ENCODE peak calls at places on chromosomes 1 and 21, in six cellular contexts. G is A549, N is IMR-90, X is K562, L is GM12878, H is HepG2. T is an unnamed sample.

GRCh38 chr1:23793018-23793781 is 2.3 kb downstream of the LYPLA2 start:
- DNase-seq in G (peak; percentile 35), N (no peak), X (peak; percentile 77), L (no peak), H (no peak), T (no peak)

GRCh38 chr1:200305806-200306205 is 104.0 kb downstream of the ZNF281 start:
- DNase-seq in G (no peak), N (no peak), X (no peak), L (peak; percentile 48), H (no peak), T (no peak)

GRCh38 chr1:234965128-234965527 is 163.5 kb downstream of the TOMM20 start:
- DNase-seq in G (no peak), N (no peak), X (no peak), L (no peak), H (no peak), T (no peak)

GRCh38 chr1:57007472-57007871 is 41.7 kb upstream of the C8B start:
- DNase-seq in G (no peak), N (no peak), X (no peak), L (no peak), H (no peak), T (no peak)

GRCh38 chr1:156746716-156747631 is 4.5 kb downstream of the HDGF start:
- DNase-seq in G (peak; percentile 95), N (peak; percentile 90), X (peak; percentile 85), L (no peak), H (peak; percentile 90), T (peak; percentile 72)

GRCh38 chr1:43512681-43513080 is 18.0 kb upstream of the PTPRF start:
- DNase-seq in G (no peak), N (no peak), X (no peak), L (no peak), H (no peak), T (no peak)

GRCh38 chr1:169483500-169483966 is 2.2 kb downstream of the SLC19A2 start:
- DNase-seq in G (no peak), N (peak; percentile 79), X (peak; percentile 29), L (no peak), H (peak; percentile 72), T (peak; percentile 67)

GRCh38 chr21:34513109-34513675 is 1.2 kb upstream of the KCNE1 start:
- DNase-seq in G (no peak), N (no peak), X (no peak), L (no peak), H (no peak), T (no peak)

GRCh38 chr1:235945775-235946565 is 79.3 kb upstream of the LYST start:
- DNase-seq in G (no peak), N (no peak), X (no peak), L (peak; percentile 45), H (peak; percentile 79), T (no peak)

GRCh38 chr21:43362306-43362927 is 64.5 kb downstream of the SIK1 start:
- DNase-seq in G (no peak), N (peak; percentile 86), X (no peak), L (no peak), H (no peak), T (no peak)

GRCh38 chr21:19565587-19565986 is 1162.0 kb upstream of the TMPRSS15 start:
- DNase-seq in G (no peak), N (no peak), X (no peak), L (no peak), H (no peak), T (no peak)

GRCh38 chr1:225427249-225428065 is at the start of gene LBR:
- DNase-seq in G (no peak), N (peak; percentile 16), X (no peak), L (no peak), H (no peak), T (no peak)

GRCh38 chr21:44616591-44616926 is 4.7 kb downstream of the KRTAP10-8 start:
- DNase-seq in G (no peak), N (no peak), X (no peak), L (no peak), H (no peak), T (no peak)

GRCh38 chr21:38267991-38268858 is 11.4 kb downstream of the KCNJ15 start:
- DNase-seq in G (no peak), N (no peak), X (no peak), L (peak; percentile 68), H (no peak), T (no peak)

GRCh38 chr1:227356582-227357228 is 38.4 kb upstream of the CDC42BPA start:
- DNase-seq in G (peak; percentile 61), N (no peak), X (peak; percentile 29), L (no peak), H (peak; percentile 33), T (no peak)

GRCh38 chr1:15174615-15174983 is 21.1 kb downstream of the TMEM51 start:
- DNase-seq in G (no peak), N (no peak), X (no peak), L (no peak), H (no peak), T (no peak)

GRCh38 chr1:113396585-113396984 is 6.3 kb downstream of the MAGI3 start:
- DNase-seq in G (peak; percentile 70), N (peak; percentile 78), X (no peak), L (no peak), H (no peak), T (no peak)

GRCh38 chr1:41045740-41046139 is 24.2 kb upstream of the SLFNL1 start:
- DNase-seq in G (no peak), N (peak; percentile 38), X (no peak), L (no peak), H (no peak), T (no peak)

GRCh38 chr1:180301135-180301737 is 71.2 kb downstream of the LHX4 start:
- DNase-seq in G (no peak), N (peak; percentile 72), X (no peak), L (no peak), H (no peak), T (no peak)

DNA sequence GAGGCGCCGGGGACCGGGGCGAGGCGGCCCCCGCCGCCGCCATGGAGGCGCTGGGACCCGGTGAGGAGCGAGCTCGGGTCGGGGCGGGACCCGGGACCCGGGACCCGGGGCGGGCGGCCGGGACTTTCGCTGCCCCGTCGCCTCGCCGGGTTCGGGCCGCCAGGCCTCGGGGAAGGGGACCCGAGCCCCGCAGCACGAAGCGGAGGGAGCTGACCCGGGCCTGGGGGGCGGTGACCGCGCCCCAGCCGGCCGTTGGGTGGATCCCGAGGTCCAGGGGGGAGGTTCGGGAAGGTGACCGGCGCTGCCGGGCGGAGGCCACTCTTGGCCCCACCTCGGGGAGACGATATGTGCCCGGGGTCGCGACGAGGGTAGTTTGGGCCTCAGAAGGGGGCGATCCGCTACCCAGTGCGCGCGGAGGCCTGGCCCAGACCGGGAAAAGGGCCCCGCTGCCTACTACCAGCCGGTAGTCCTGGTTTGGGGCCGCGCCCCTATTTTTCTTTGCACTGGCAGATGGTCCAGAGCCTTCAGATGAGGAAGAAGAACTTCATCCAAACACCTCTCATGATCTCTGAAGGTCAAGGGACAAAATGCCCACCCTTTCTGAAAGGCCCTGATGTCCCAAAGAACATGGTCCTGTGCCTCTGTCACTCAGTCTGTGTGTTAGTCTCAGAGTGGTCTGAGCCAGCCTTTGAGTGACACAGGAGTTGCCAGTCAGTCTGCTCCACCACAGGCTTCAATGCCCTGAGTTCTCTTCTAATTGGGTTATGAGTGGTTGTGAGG is 750 bp downstream of the AGO4 start:
- DNase-seq in G (peak; percentile 14), N (no peak), X (peak; percentile 76), L (no peak), H (peak; percentile 17), T (peak; percentile 21)
- TF ChIP-seq BHLHE40 in G (no peak), N (no peak), X (no peak), L (no peak), H (no peak), T (no peak)

DNA sequence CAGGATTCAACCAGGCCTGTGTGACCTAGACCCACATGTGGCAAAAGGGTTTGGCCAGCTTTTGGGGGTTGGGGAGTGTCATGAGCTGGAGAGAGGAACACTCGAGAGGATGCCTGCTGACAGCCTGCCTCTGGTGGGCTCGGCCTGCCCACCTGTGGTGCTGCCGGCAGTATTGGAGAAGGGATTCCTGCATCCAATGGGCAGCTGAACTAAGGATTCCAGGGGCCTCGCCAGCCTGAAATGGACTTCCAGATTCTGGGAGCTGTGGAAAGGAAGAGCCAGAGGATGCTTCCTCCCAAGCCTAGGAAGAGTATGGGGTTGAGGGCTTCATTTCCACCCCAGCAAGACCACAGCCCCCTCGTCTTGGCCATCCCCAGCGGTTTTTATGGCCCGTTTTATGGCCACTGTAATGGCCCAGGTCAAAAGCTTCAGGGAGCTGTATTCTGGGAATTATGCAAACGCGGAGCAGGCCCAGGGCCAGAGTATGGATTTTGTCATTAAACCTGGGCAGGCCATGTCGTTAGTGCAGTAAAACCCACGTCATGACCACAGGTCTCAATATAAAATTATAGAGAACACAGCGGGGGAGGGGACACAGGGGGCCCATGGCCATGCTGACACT is 63.6 kb downstream of the TMEM53 start:
- DNase-seq in G (no peak), N (no peak), X (no peak), L (no peak), H (no peak), T (peak; percentile 45)
- TF ChIP-seq BHLHE40 in G (no peak), N (no peak), X (no peak), L (no peak), H (no peak), T (no peak)

DNA sequence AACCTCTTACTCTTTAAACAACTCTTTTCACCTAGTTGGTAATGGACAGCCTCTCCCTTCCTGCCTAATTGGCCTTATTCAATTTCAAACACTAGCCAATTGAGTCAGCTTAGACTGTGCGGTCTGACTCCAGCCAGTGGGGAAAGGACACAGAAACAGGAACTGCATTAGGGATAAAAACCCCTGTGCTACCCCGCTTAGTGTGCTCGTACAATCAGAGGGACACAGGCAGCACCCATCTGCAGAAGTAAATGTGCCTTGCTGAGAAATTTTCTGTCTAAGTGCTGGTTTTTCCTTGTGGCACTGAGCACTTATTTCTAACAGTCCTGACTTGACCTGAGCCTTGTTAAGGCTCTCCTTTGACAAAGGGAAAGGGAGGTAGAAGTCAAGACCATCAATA is 6.0 kb upstream of the CD2 start:
- DNase-seq in G (no peak), N (no peak), X (no peak), L (no peak), H (no peak), T (no peak)
- TF ChIP-seq BHLHE40 in G (no peak), N (no peak), X (no peak), L (no peak), H (no peak), T (no peak)

GRCh38 chr1:66300986-66301451 is 232.9 kb upstream of the SGIP1 start:
- DNase-seq in G (no peak), N (peak; percentile 59), X (no peak), L (peak; percentile 53), H (no peak), T (no peak)

GRCh38 chr1:66296370-66296769 is 237.6 kb upstream of the SGIP1 start:
- DNase-seq in G (no peak), N (no peak), X (no peak), L (no peak), H (no peak), T (no peak)

GRCh38 chr1:66300280-66300973 is 233.5 kb upstream of the SGIP1 start:
- DNase-seq in G (no peak), N (no peak), X (no peak), L (no peak), H (no peak), T (no peak)

GRCh38 chr1:66296901-66297300 is 237.1 kb upstream of the SGIP1 start:
- DNase-seq in G (no peak), N (no peak), X (no peak), L (no peak), H (no peak), T (no peak)

DNA sequence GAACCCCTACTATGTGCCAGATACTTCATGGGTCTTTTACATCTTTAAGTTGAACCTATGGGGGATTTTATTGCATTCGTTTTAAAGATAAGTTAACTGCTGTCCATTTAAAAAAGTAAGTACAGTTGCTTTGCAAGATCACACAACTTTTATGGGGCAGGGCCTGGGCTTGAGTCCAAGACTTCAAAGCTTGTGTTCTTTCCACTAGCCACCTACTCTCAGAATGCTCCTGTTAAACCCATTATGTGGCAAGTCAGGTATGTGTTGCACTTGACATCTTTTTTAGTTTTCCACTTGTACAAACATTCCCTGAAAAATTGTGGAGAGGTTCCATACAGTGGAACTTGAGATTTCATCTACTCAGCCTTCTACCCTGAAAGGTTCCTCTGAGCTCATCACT is 235.5 kb upstream of the SGIP1 start:
- DNase-seq in G (no peak), N (no peak), X (no peak), L (no peak), H (no peak), T (no peak)
- TF ChIP-seq BHLHE40 in G (no peak), N (no peak), X (no peak), L (no peak), H (no peak), T (no peak)

T was measured in HEK293T.